ENCODE peak calls at places on chromosomes 13 and 19, in nine cellular contexts. One of them, this sample, is unnamed.
A peak's percentile ranks its signal among the peaks of the same experiment; 100 is the strongest.

GRCh38 chr19:29819986-29820385 is 8.2 kb downstream of the CCNE1 start:
- DNase-seq in mucosa of gallbladder: no peak
- DNase-seq in stimulated activated CD4-positive, alpha-beta T cell treated with anti-CD3 and anti-CD28 coated beads, Interleukin-2, amount 100 ng/mL, for 48 hours: no peak
- DNase-seq in GM03348: no peak
- DNase-seq in K562: no peak
- DNase-seq in adipocyte: no peak
- DNase-seq in NCI-H1092: no peak
- DNase-seq in T-helper 17 cell: no peak
- DNase-seq in stimulated activated CD8-positive, alpha-beta memory T cell treated with anti-CD3 and anti-CD28 coated beads, Interleukin-15, amount 100 ng/mL, for 1 hour: no peak
- DNase-seq in this sample: no peak

GRCh38 chr19:4352701-4353121 is 9.3 kb downstream of the MPND start:
- DNase-seq in K562: peak; percentile 72
- DNase-seq in stimulated activated CD4-positive, alpha-beta T cell treated with anti-CD3 and anti-CD28 coated beads, Interleukin-2, amount 100 ng/mL, for 48 hours: peak; percentile 41
- DNase-seq in adipocyte: peak; percentile 87
- DNase-seq in GM03348: peak; percentile 85
- DNase-seq in T-helper 17 cell: peak; percentile 30
- DNase-seq in mucosa of gallbladder: no peak
- DNase-seq in NCI-H1092: peak; percentile 33
- DNase-seq in stimulated activated CD8-positive, alpha-beta memory T cell treated with anti-CD3 and anti-CD28 coated beads, Interleukin-15, amount 100 ng/mL, for 1 hour: no peak
- DNase-seq in this sample: no peak

GRCh38 chr19:47093841-47094240 is 19.7 kb downstream of the ZC3H4 start:
- DNase-seq in mucosa of gallbladder: no peak
- DNase-seq in adipocyte: no peak
- DNase-seq in stimulated activated CD8-positive, alpha-beta memory T cell treated with anti-CD3 and anti-CD28 coated beads, Interleukin-15, amount 100 ng/mL, for 1 hour: no peak
- DNase-seq in stimulated activated CD4-positive, alpha-beta T cell treated with anti-CD3 and anti-CD28 coated beads, Interleukin-2, amount 100 ng/mL, for 48 hours: peak; percentile 36
- DNase-seq in K562: no peak
- DNase-seq in T-helper 17 cell: no peak
- DNase-seq in GM03348: no peak
- DNase-seq in NCI-H1092: no peak
- DNase-seq in this sample: no peak

GRCh38 chr13:45015300-45015699 is 26.0 kb downstream of the GPALPP1 start:
- DNase-seq in T-helper 17 cell: no peak
- DNase-seq in mucosa of gallbladder: no peak
- DNase-seq in NCI-H1092: no peak
- DNase-seq in GM03348: no peak
- DNase-seq in K562: no peak
- DNase-seq in stimulated activated CD4-positive, alpha-beta T cell treated with anti-CD3 and anti-CD28 coated beads, Interleukin-2, amount 100 ng/mL, for 48 hours: no peak
- DNase-seq in adipocyte: no peak
- DNase-seq in stimulated activated CD8-positive, alpha-beta memory T cell treated with anti-CD3 and anti-CD28 coated beads, Interleukin-15, amount 100 ng/mL, for 1 hour: no peak
- DNase-seq in this sample: no peak

GRCh38 chr13:103224804-103225203 is 158.6 kb upstream of the SLC10A2 start:
- DNase-seq in NCI-H1092: no peak
- DNase-seq in stimulated activated CD4-positive, alpha-beta T cell treated with anti-CD3 and anti-CD28 coated beads, Interleukin-2, amount 100 ng/mL, for 48 hours: no peak
- DNase-seq in GM03348: no peak
- DNase-seq in K562: no peak
- DNase-seq in mucosa of gallbladder: no peak
- DNase-seq in T-helper 17 cell: no peak
- DNase-seq in adipocyte: no peak
- DNase-seq in stimulated activated CD8-positive, alpha-beta memory T cell treated with anti-CD3 and anti-CD28 coated beads, Interleukin-15, amount 100 ng/mL, for 1 hour: no peak
- DNase-seq in this sample: no peak

GRCh38 chr19:35236638-35237400 is 8.3 kb upstream of the FAM187B start:
- DNase-seq in T-helper 17 cell: no peak
- DNase-seq in mucosa of gallbladder: no peak
- DNase-seq in GM03348: no peak
- DNase-seq in stimulated activated CD4-positive, alpha-beta T cell treated with anti-CD3 and anti-CD28 coated beads, Interleukin-2, amount 100 ng/mL, for 48 hours: no peak
- DNase-seq in adipocyte: no peak
- DNase-seq in NCI-H1092: no peak
- DNase-seq in K562: no peak
- DNase-seq in stimulated activated CD8-positive, alpha-beta memory T cell treated with anti-CD3 and anti-CD28 coated beads, Interleukin-15, amount 100 ng/mL, for 1 hour: no peak
- DNase-seq in this sample: no peak

GRCh38 chr13:94595006-94595942 is 678 bp downstream of the TGDS start:
- DNase-seq in stimulated activated CD4-positive, alpha-beta T cell treated with anti-CD3 and anti-CD28 coated beads, Interleukin-2, amount 100 ng/mL, for 48 hours: peak; percentile 13
- DNase-seq in adipocyte: peak; percentile 57
- DNase-seq in mucosa of gallbladder: no peak
- DNase-seq in stimulated activated CD8-positive, alpha-beta memory T cell treated with anti-CD3 and anti-CD28 coated beads, Interleukin-15, amount 100 ng/mL, for 1 hour: no peak
- DNase-seq in T-helper 17 cell: no peak
- DNase-seq in K562: peak; percentile 30
- DNase-seq in GM03348: peak; percentile 48
- DNase-seq in NCI-H1092: no peak
- DNase-seq in this sample: no peak

GRCh38 chr13:67228031-67228430 is 2.1 kb downstream of the PCDH9 start:
- DNase-seq in K562: no peak
- DNase-seq in stimulated activated CD8-positive, alpha-beta memory T cell treated with anti-CD3 and anti-CD28 coated beads, Interleukin-15, amount 100 ng/mL, for 1 hour: no peak
- DNase-seq in GM03348: no peak
- DNase-seq in T-helper 17 cell: no peak
- DNase-seq in adipocyte: peak; percentile 3
- DNase-seq in stimulated activated CD4-positive, alpha-beta T cell treated with anti-CD3 and anti-CD28 coated beads, Interleukin-2, amount 100 ng/mL, for 48 hours: no peak
- DNase-seq in NCI-H1092: no peak
- DNase-seq in mucosa of gallbladder: no peak
- DNase-seq in this sample: no peak

GRCh38 chr13:113151745-113152707 is 6.4 kb upstream of the PROZ start:
- DNase-seq in stimulated activated CD8-positive, alpha-beta memory T cell treated with anti-CD3 and anti-CD28 coated beads, Interleukin-15, amount 100 ng/mL, for 1 hour: no peak
- DNase-seq in GM03348: peak; percentile 67
- DNase-seq in T-helper 17 cell: no peak
- DNase-seq in NCI-H1092: no peak
- DNase-seq in stimulated activated CD4-positive, alpha-beta T cell treated with anti-CD3 and anti-CD28 coated beads, Interleukin-2, amount 100 ng/mL, for 48 hours: no peak
- DNase-seq in K562: no peak
- DNase-seq in adipocyte: peak; percentile 43
- DNase-seq in mucosa of gallbladder: no peak
- DNase-seq in this sample: no peak

GRCh38 chr19:37970699-37971098 is 63.7 kb downstream of the SIPA1L3 start:
- DNase-seq in mucosa of gallbladder: no peak
- DNase-seq in K562: no peak
- DNase-seq in GM03348: no peak
- DNase-seq in adipocyte: no peak
- DNase-seq in NCI-H1092: no peak
- DNase-seq in stimulated activated CD4-positive, alpha-beta T cell treated with anti-CD3 and anti-CD28 coated beads, Interleukin-2, amount 100 ng/mL, for 48 hours: no peak
- DNase-seq in T-helper 17 cell: no peak
- DNase-seq in stimulated activated CD8-positive, alpha-beta memory T cell treated with anti-CD3 and anti-CD28 coated beads, Interleukin-15, amount 100 ng/mL, for 1 hour: no peak
- DNase-seq in this sample: no peak